ENCODE peak calls at places on chromosomes 16 and 17, in six cellular contexts. A is SK-MEL-5; K is CD8-positive, alpha-beta memory T cell; U is activated T-helper 1 cell treated with anti-CD3 and anti-CD28 coated beads, Interleukin-2, amount 50 U/mL, for 16 hours; Y is stimulated activated effector memory CD8-positive, alpha-beta T cell treated with anti-CD3 and anti-CD28 coated beads, Interleukin-12 subunit alpha, Interleukin-12 subunit beta, amount 100 ng/mL, for 72 hours; S is stimulated activated CD8-positive, alpha-beta memory T cell treated with anti-CD3 and anti-CD28 coated beads, Interleukin-7, amount 100 ng/mL, for 1 hour. T is an unnamed sample.

GRCh38 chr16:49748322-49748721 is 107.6 kb downstream of the ZNF423 start:
- DNase-seq in A (no peak), K (no peak), U (no peak), Y (no peak), S (no peak), T (no peak)

GRCh38 chr16:85137323-85138072 is 25.2 kb upstream of the CIBAR2 start:
- DNase-seq in A (peak; percentile 33), K (no peak), U (no peak), Y (no peak), S (no peak), T (no peak)

GRCh38 chr17:82967268-82968032 is 112.0 kb upstream of the METRNL start:
- DNase-seq in A (no peak), K (no peak), U (no peak), Y (no peak), S (no peak), T (no peak)

GRCh38 chr16:2532494-2533141 is 1.4 kb upstream of the CEMP1 start:
- DNase-seq in A (peak; percentile 44), K (peak; percentile 55), U (peak; percentile 32), Y (peak; percentile 54), S (no peak), T (peak; percentile 76)

GRCh38 chr16:49822649-49823370 is 33.1 kb downstream of the ZNF423 start:
- DNase-seq in A (no peak), K (no peak), U (no peak), Y (no peak), S (no peak), T (no peak)

GRCh38 chr17:43779145-43780125 is 658 bp upstream of the DUSP3 start:
- DNase-seq in A (no peak), K (no peak), U (no peak), Y (no peak), S (no peak), T (no peak)

GRCh38 chr17:82457071-82457789 is 1.3 kb upstream of the NARF start:
- DNase-seq in A (peak; percentile 48), K (no peak), U (no peak), Y (no peak), S (no peak), T (peak; percentile 34)

GRCh38 chr17:80824549-80825470 is 166.8 kb upstream of the CHMP6 start:
- DNase-seq in A (no peak), K (no peak), U (no peak), Y (no peak), S (no peak), T (no peak)

GRCh38 chr16:69106491-69107291 is 1.2 kb downstream of the HAS3 start:
- DNase-seq in A (no peak), K (no peak), U (no peak), Y (no peak), S (no peak), T (no peak)

GRCh38 chr16:1290860-1291575 is 18.4 kb upstream of the UBE2I start:
- DNase-seq in A (no peak), K (no peak), U (no peak), Y (no peak), S (no peak), T (no peak)

GRCh38 chr16:67526149-67526732 is 2.4 kb upstream of the RIPOR1 start:
- DNase-seq in A (no peak), K (no peak), U (no peak), Y (no peak), S (no peak), T (no peak)

GRCh38 chr16:81593481-81593880 is 148.9 kb downstream of the CMIP start:
- DNase-seq in A (no peak), K (no peak), U (no peak), Y (no peak), S (no peak), T (no peak)

GRCh38 chr17:76709077-76709950 is 1.5 kb downstream of the MXRA7 start:
- DNase-seq in A (no peak), K (no peak), U (no peak), Y (no peak), S (no peak), T (no peak)

GRCh38 chr17:64984181-64984580 is 64.9 kb upstream of the LRRC37A3 start:
- DNase-seq in A (no peak), K (no peak), U (no peak), Y (no peak), S (no peak), T (no peak)

T was measured in B cell.